ENCODE peak calls at places on chromosome 7, in six cellular contexts. S is IMR-90, U is trophoblast cell, T is mesenchymal stem cell, O is neuronal stem cell, Y is H1. I is an unnamed sample.

GRCh38 chr7:1042161-1042833 is 2.0 kb upstream of the GPR146 start:
- DNase-seq in S (no peak), U (no peak), T (no peak), O (no peak), Y (no peak), I (no peak)

GRCh38 chr7:158820656-158821055 is 8.7 kb downstream of the ESYT2 start:
- DNase-seq in S (peak), U (no peak), T (peak), O (no peak), Y (peak), I (no peak)

GRCh38 chr7:17941171-17941490 is 837 bp upstream of the SNX13 start:
- DNase-seq in S (no peak), U (peak), T (peak), O (no peak), Y (no peak), I (peak)

GRCh38 chr7:98418271-98418635 is 17.4 kb upstream of the BAIAP2L1 start:
- DNase-seq in S (peak), U (no peak), T (peak), O (no peak), Y (no peak), I (no peak)

GRCh38 chr7:36207451-36208291 is 54.6 kb downstream of the EEPD1 start:
- DNase-seq in S (peak), U (peak), T (peak), O (no peak), Y (no peak), I (no peak)

GRCh38 chr7:70406419-70407189 is 725.3 kb upstream of the GALNT17 start:
- DNase-seq in S (no peak), U (no peak), T (no peak), O (no peak), Y (no peak), I (no peak)

GRCh38 chr7:116857052-116857451 is 5.3 kb upstream of the CAPZA2 start:
- DNase-seq in S (no peak), U (no peak), T (no peak), O (no peak), Y (no peak), I (no peak)

GRCh38 chr7:99822731-99823718 is 4.8 kb upstream of the CYP3A43 start:
- DNase-seq in S (no peak), U (no peak), T (no peak), O (no peak), Y (peak), I (no peak)

GRCh38 chr7:130417215-130417614 is 23.6 kb downstream of the CEP41 start:
- DNase-seq in S (no peak), U (no peak), T (no peak), O (no peak), Y (no peak), I (no peak)

GRCh38 chr7:111333010-111333409 is 229.3 kb downstream of the IMMP2L start:
- DNase-seq in S (no peak), U (no peak), T (no peak), O (no peak), Y (no peak), I (no peak)

GRCh38 chr7:156156734-156157408 is 344.6 kb upstream of the SHH start:
- DNase-seq in S (no peak), U (peak), T (no peak), O (peak), Y (peak), I (peak)

GRCh38 chr7:91310829-91311460 is 46.7 kb downstream of the FZD1 start:
- DNase-seq in S (peak), U (peak), T (peak), O (no peak), Y (no peak), I (peak)

GRCh38 chr7:31053986-31054385 is 1.9 kb downstream of the ADCYAP1R1 start:
- DNase-seq in S (no peak), U (no peak), T (no peak), O (no peak), Y (no peak), I (no peak)

GRCh38 chr7:126449621-126450268 is 803.0 kb downstream of the GRM8 start:
- DNase-seq in S (no peak), U (peak), T (no peak), O (no peak), Y (no peak), I (no peak)

GRCh38 chr7:50690541-50691011 is 92.1 kb downstream of the GRB10 start:
- DNase-seq in S (no peak), U (no peak), T (peak), O (peak), Y (no peak), I (no peak)

GRCh38 chr7:41788556-41788955 is 85.7 kb upstream of the INHBA start:
- DNase-seq in S (no peak), U (no peak), T (no peak), O (no peak), Y (no peak), I (no peak)

GRCh38 chr7:149081914-149082313 is 8.6 kb downstream of the ZNF786 start:
- DNase-seq in S (no peak), U (no peak), T (no peak), O (no peak), Y (no peak), I (peak)

DNA sequence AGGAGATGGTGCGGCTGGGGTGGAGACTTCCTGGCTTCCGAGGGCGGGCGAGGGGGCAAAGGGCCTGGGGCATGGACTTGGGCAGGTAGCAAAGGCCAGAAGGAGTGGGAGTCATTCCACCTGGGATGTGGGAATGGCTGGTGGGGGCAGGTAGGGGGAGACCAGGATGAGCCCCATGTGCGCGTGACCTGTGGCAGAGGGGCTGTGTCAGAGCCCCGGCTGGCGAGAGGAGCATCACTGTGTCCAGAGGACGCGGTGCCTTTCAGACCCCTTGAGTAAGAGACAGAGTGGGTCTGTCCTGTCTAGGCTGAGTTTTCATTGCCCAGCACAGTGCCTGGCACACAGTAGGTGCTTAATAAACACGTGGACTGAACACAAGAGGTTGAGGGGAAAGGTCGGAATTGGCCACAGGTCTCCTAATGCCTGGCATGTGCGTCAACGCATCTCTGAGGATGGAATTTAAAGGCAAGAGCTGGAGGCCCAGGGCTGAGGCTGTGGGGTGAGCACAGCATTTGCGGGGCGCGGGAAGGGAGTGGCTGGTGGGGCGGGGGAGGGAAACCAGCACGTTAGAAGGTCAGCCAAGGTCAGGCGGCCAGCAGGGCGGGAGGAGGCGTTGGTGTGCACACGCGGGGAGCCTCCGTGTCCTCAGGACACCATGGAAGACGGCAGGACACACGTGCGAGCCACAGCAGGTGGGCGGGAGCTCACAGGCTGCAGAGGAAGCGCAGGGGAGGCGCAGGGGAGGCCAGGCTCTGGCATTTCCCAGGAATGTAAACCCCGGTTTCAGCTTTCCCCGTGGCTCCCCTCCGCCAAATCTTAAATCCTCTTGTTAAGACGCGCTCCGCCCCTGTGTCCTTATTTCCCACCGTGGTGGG is 51.8 kb downstream of the CUX1 start:
- DNase-seq in S (no peak), U (no peak), T (no peak), O (no peak), Y (peak), I (peak)
- H2AK5ac ChIP-seq in S (peak), U (peak), T (no peak), O (peak), Y (peak), I (no peak)

GRCh38 chr7:13982940-13983677 is 6.4 kb downstream of the ETV1 start:
- DNase-seq in S (no peak), U (no peak), T (no peak), O (no peak), Y (no peak), I (peak)

GRCh38 chr7:13984831-13985685 is 4.4 kb downstream of the ETV1 start:
- DNase-seq in S (no peak), U (no peak), T (no peak), O (no peak), Y (no peak), I (peak)

GRCh38 chr7:13980474-13980873 is 9.0 kb downstream of the ETV1 start:
- DNase-seq in S (no peak), U (no peak), T (no peak), O (no peak), Y (no peak), I (no peak)

GRCh38 chr7:13981070-13981469 is 8.4 kb downstream of the ETV1 start:
- DNase-seq in S (peak), U (peak), T (peak), O (no peak), Y (no peak), I (peak)

GRCh38 chr7:13979671-13980438 is 9.6 kb downstream of the ETV1 start:
- DNase-seq in S (peak), U (no peak), T (peak), O (no peak), Y (no peak), I (no peak)
- H3K4me3 ChIP-seq in S (no peak), U (no peak), T (no peak), O (no peak), Y (no peak), I (no peak)

DNA sequence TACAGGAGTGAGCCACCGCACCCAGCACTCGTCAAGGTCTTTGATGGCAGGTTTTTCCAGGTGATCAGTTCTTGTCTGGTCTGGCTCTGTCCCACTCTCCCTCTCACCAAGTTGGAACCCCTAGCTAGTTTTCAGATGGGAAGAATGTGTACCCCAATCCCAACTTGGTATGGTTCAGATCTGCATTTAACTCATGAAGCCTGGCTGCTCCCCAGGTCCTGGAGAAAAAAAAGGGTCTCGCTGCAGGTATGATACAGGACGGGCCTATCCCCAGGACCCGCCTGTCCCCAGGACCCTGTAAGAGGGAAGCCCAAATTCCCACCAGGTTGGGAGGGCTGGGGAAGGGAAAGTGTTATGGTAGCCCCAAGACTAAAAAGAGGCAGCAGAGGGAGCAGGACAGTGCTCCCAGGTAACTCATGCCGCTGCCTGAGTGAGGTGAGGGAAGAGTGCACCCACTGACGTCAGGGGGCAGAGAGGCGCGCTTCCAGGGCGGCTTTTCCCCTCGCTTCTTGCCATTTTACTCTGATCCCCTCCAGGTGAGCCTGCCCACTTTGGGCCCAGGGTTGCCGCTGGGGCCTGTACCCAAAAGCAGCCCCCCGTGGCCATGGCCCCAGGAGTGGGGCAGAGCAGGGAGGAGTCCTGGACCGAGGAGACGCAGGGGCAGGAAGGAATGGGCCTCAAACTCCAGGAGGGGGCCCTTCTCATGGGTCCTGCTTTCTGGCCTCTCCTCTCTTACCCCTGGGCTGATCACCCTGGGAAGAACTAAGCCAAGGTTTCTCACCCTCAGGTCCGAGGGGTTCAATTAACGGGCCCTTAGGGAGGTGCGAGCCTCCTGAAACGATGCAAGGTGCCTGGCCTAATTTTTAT is 36.4 kb upstream of the SRRM3 start:
- DNase-seq in S (no peak), U (no peak), T (no peak), O (no peak), Y (no peak), I (no peak)
- H2AK5ac ChIP-seq in S (no peak), U (no peak), T (no peak), O (peak), Y (peak), I (no peak)

GRCh38 chr7:16753932-16754571 is 497 bp downstream of the TSPAN13 start:
- DNase-seq in S (peak), U (peak), T (peak), O (peak), Y (peak), I (peak)
- H3K4me3 ChIP-seq in S (peak), U (peak), T (peak), O (peak), Y (peak), I (peak)

GRCh38 chr7:66418537-66418936 is 210.1 kb upstream of the KCTD7 start:
- DNase-seq in S (no peak), U (no peak), T (no peak), O (no peak), Y (peak), I (no peak)
- H2AK5ac ChIP-seq in S (no peak), U (no peak), T (no peak), O (no peak), Y (no peak), I (no peak)

GRCh38 chr7:38120076-38120475 is 58.0 kb upstream of the STARD3NL start:
- DNase-seq in S (no peak), U (no peak), T (no peak), O (no peak), Y (no peak), I (no peak)
- H3K4me3 ChIP-seq in S (no peak), U (no peak), T (no peak), O (no peak), Y (no peak), I (no peak)

DNA sequence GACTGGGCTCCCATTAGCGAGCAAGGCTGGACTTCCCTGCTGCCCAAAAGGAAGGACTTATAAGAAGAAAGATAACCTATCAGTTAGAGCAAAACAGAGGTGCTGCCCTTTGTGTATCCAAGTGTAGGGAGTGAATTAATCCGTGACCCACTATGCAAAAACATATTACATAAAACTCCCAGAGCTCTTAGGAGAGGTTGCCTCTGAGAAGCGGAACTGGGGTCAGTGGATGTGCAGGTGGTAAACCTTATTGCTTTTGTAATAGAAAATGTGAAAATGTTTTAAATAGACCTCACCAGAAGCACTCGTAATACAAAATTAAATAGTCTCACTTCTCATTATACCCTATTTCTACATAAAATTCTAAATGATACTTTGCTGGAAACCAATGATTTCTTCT is 17.1 kb upstream of the IL6 start:
- DNase-seq in S (no peak), U (no peak), T (no peak), O (no peak), Y (no peak), I (no peak)
- H2AK5ac ChIP-seq in S (peak), U (no peak), T (peak), O (no peak), Y (peak), I (peak)

DNA sequence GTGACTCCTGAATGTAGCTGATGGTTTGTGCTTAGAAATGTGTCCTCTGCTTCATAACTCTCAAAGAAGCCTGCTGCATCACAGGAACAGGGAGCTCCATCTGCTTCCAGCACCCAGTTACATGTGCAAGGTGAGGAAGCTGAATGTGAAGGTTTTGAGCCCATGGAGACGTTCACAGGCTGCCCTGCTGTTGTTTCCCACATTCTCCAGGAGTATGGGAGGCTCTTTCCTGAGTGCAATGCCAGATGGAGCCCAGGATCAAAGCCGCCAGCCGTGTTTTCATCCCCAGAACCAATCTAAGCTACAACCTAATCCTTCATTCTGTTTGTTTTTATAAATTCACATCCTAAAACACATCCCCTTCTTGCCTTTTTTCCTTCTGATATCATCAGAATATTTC is 98.9 kb upstream of the PRR15 start:
- DNase-seq in S (no peak), U (no peak), T (no peak), O (no peak), Y (no peak), I (no peak)
- H3K4me3 ChIP-seq in S (no peak), U (no peak), T (no peak), O (no peak), Y (no peak), I (no peak)

GRCh38 chr7:54968018-54968417 is 50.8 kb upstream of the EGFR start:
- DNase-seq in S (no peak), U (no peak), T (no peak), O (no peak), Y (no peak), I (no peak)
- H2AK5ac ChIP-seq in S (no peak), U (no peak), T (peak), O (no peak), Y (no peak), I (no peak)

GRCh38 chr7:11831383-11831726 is 643 bp downstream of the THSD7A start:
- DNase-seq in S (no peak), U (peak), T (peak), O (no peak), Y (no peak), I (no peak)
- H3K4me3 ChIP-seq in S (peak), U (peak), T (peak), O (peak), Y (peak), I (peak)